ENCODE peak calls at places on chromosome X, in eight cellular contexts. N, H, D, Q, X, S, W and Y are unnamed samples.

GRCh38 chrX:51737062-51737461 is 6.2 kb upstream of the GSPT2 start:
- DNase-seq in N (no peak), H (no peak), D (no peak), Q (no peak), X (no peak), S (no peak), W (no peak), Y (no peak)

GRCh38 chrX:27767387-27767786 is 40.4 kb upstream of the MAGEB10 start:
- DNase-seq in N (no peak), H (no peak), D (no peak), Q (no peak), X (no peak), S (no peak), W (no peak), Y (no peak)

GRCh38 chrX:119189586-119189985 is 46.5 kb upstream of the PGRMC1 start:
- DNase-seq in N (no peak), H (no peak), D (no peak), Q (peak; percentile 7), X (no peak), S (no peak), W (no peak), Y (no peak)

GRCh38 chrX:115616943-115617563 is 56.1 kb downstream of the PLS3 start:
- DNase-seq in N (no peak), H (no peak), D (no peak), Q (no peak), X (no peak), S (no peak), W (no peak), Y (no peak)

GRCh38 chrX:40100141-40100536 is 2.4 kb upstream of the BCOR start:
- DNase-seq in N (no peak), H (no peak), D (peak; percentile 64), Q (no peak), X (no peak), S (no peak), W (peak; percentile 39), Y (no peak)

GRCh38 chrX:151753313-151754041 is 18.9 kb downstream of the CNGA2 start:
- DNase-seq in N (peak; percentile 63), H (peak; percentile 60), D (peak; percentile 69), Q (peak; percentile 62), X (peak; percentile 8), S (peak; percentile 36), W (peak; percentile 70), Y (peak; percentile 19)

GRCh38 chrX:49190783-49191032 is 4.5 kb upstream of the PRICKLE3 start:
- DNase-seq in N (no peak), H (no peak), D (no peak), Q (no peak), X (no peak), S (no peak), W (no peak), Y (no peak)

GRCh38 chrX:15848576-15848975 is 6.0 kb downstream of the AP1S2 start:
- DNase-seq in N (peak; percentile 6), H (no peak), D (no peak), Q (no peak), X (no peak), S (no peak), W (no peak), Y (no peak)

GRCh38 chrX:18424482-18425198 is 768 bp upstream of the CDKL5 start:
- DNase-seq in N (peak; percentile 54), H (peak; percentile 38), D (peak; percentile 55), Q (peak; percentile 18), X (no peak), S (no peak), W (no peak), Y (no peak)

GRCh38 chrX:23008431-23009099 is 8.8 kb downstream of the DDX53 start:
- DNase-seq in N (peak; percentile 4), H (no peak), D (peak; percentile 17), Q (no peak), X (no peak), S (no peak), W (peak; percentile 10), Y (no peak)

GRCh38 chrX:154358829-154359228 is 15.6 kb downstream of the FLNA start:
- DNase-seq in N (no peak), H (no peak), D (no peak), Q (no peak), X (no peak), S (no peak), W (no peak), Y (no peak)

GRCh38 chrX:151722241-151722846 is 6.5 kb downstream of the FATE1 start:
- DNase-seq in N (no peak), H (peak; percentile 71), D (no peak), Q (no peak), X (no peak), S (peak; percentile 27), W (peak; percentile 37), Y (no peak)

GRCh38 chrX:12984629-12985303 is 9.9 kb downstream of the TMSB4X start:
- DNase-seq in N (peak; percentile 73), H (no peak), D (peak; percentile 17), Q (no peak), X (no peak), S (no peak), W (peak; percentile 85), Y (no peak)